ENCODE peak calls at places on chromosome 11, in five cellular contexts. Y is HFF-Myc; A is NCI-H748 treated with DMSO at 0.1 percent for 48 hours; G is stimulated activated naive CD4-positive, alpha-beta T cell; L is activated CD4-positive, CD25-positive, alpha-beta regulatory T cell treated with anti-CD3 and anti-CD28 coated beads, Interleukin-2, amount 50 U/mL, for 72 hours. N is an unnamed sample.

GRCh38 chr11:31114437-31114836 is 255.1 kb downstream of the DCDC1 start:
- DNase-seq in Y (no peak), A (no peak), G (no peak), L (no peak), N (no peak)

GRCh38 chr11:77749232-77749631 is 71.3 kb downstream of the RSF1 start:
- DNase-seq in Y (no peak), A (no peak), G (no peak), L (no peak), N (no peak)

GRCh38 chr11:79461144-79461543 is 20.3 kb upstream of the TENM4 start:
- DNase-seq in Y (no peak), A (no peak), G (no peak), L (no peak), N (no peak)

GRCh38 chr11:45384016-45384415 is 97.9 kb upstream of the SYT13 start:
- DNase-seq in Y (no peak), A (no peak), G (no peak), L (no peak), N (no peak)

GRCh38 chr11:27238811-27239210 is 124.2 kb downstream of the CCDC34 start:
- DNase-seq in Y (no peak), A (no peak), G (no peak), L (no peak), N (no peak)

GRCh38 chr11:13316528-13316961 is 39.0 kb downstream of the BMAL1 start:
- DNase-seq in Y (peak), A (no peak), G (no peak), L (no peak), N (no peak)

GRCh38 chr11:77203901-77204755 is 76.1 kb downstream of the MYO7A start:
- DNase-seq in Y (no peak), A (no peak), G (no peak), L (peak), N (no peak)

GRCh38 chr11:11534981-11535380 is 86.8 kb downstream of the GALNT18 start:
- DNase-seq in Y (no peak), A (no peak), G (no peak), L (no peak), N (peak)

GRCh38 chr11:8597182-8597581 is 3.2 kb upstream of the STK33 start:
- DNase-seq in Y (no peak), A (peak), G (no peak), L (no peak), N (peak)

GRCh38 chr11:2092464-2092910 is 46.7 kb downstream of the IGF2 start:
- DNase-seq in Y (no peak), A (no peak), G (no peak), L (peak), N (no peak)

GRCh38 chr11:33040127-33040861 is 922 bp downstream of the TCP11L1 start:
- DNase-seq in Y (no peak), A (peak), G (no peak), L (peak), N (peak)

GRCh38 chr11:80163011-80163410 is 722.2 kb upstream of the TENM4 start:
- DNase-seq in Y (no peak), A (no peak), G (no peak), L (no peak), N (no peak)

GRCh38 chr11:33891714-33892327 is at the start of gene LMO2:
- DNase-seq in Y (no peak), A (peak), G (no peak), L (no peak), N (peak)

GRCh38 chr11:115739121-115739520 is 234.9 kb upstream of the CADM1 start:
- DNase-seq in Y (no peak), A (no peak), G (no peak), L (no peak), N (no peak)

GRCh38 chr11:15493921-15494630 is 379.4 kb downstream of the INSC start:
- DNase-seq in Y (no peak), A (peak), G (no peak), L (no peak), N (peak)

GRCh38 chr11:45501277-45501979 is 164.0 kb downstream of the CHST1 start:
- DNase-seq in Y (no peak), A (no peak), G (no peak), L (no peak), N (no peak)

GRCh38 chr11:96075532-96075959 is 151.6 kb upstream of the MTMR2 start:
- DNase-seq in Y (no peak), A (no peak), G (no peak), L (no peak), N (no peak)